ENCODE peak calls at places on chromosomes 4 and X, in seven cellular contexts. V is osteocyte, K is heart right ventricle, P is H9, I is endothelial cell, T is GM13977, Z is BJ. X is an unnamed sample.

GRCh38 chrX:133794151-133794550 is 191.2 kb downstream of the GPC3 start:
- DNase-seq in V (no peak), K (no peak), P (no peak), I (no peak), T (no peak), Z (no peak), X (no peak)

GRCh38 chr4:94892051-94892450 is 134.3 kb downstream of the BMPR1B start:
- DNase-seq in V (no peak), K (no peak), P (no peak), I (no peak), T (no peak), Z (no peak), X (no peak)

GRCh38 chrX:37423864-37424569 is 74.9 kb downstream of the PRRG1 start:
- DNase-seq in V (no peak), K (no peak), P (no peak), I (no peak), T (no peak), Z (no peak), X (no peak)

GRCh38 chr4:157115613-157116340 is 39.8 kb downstream of the GLRB start:
- DNase-seq in V (no peak), K (no peak), P (no peak), I (no peak), T (no peak), Z (peak; percentile 50), X (no peak)

GRCh38 chr4:174213734-174214101 is 69.7 kb downstream of the FBXO8 start:
- DNase-seq in V (no peak), K (no peak), P (no peak), I (no peak), T (no peak), Z (no peak), X (no peak)

GRCh38 chr4:82519072-82519471 is 42.7 kb downstream of the TMEM150C start:
- DNase-seq in V (no peak), K (no peak), P (no peak), I (no peak), T (no peak), Z (no peak), X (no peak)

GRCh38 chr4:184313710-184314659 is 96.3 kb upstream of the ENPP6 start:
- DNase-seq in V (no peak), K (no peak), P (peak; percentile 24), I (no peak), T (peak; percentile 77), Z (no peak), X (no peak)

GRCh38 chrX:155070038-155070437 is 898 bp downstream of the CMC4 start:
- DNase-seq in V (no peak), K (no peak), P (no peak), I (no peak), T (no peak), Z (no peak), X (no peak)

GRCh38 chr4:54660145-54660535 is 2.4 kb downstream of the KIT start:
- DNase-seq in V (no peak), K (no peak), P (no peak), I (no peak), T (no peak), Z (no peak), X (no peak)

GRCh38 chr4:124499266-124499665 is 213.3 kb downstream of the ANKRD50 start:
- DNase-seq in V (no peak), K (no peak), P (no peak), I (no peak), T (no peak), Z (no peak), X (no peak)

GRCh38 chrX:39676434-39676833 is 421.3 kb downstream of the BCOR start:
- DNase-seq in V (no peak), K (no peak), P (no peak), I (no peak), T (no peak), Z (no peak), X (no peak)

GRCh38 chrX:136336623-136337022 is 35.9 kb downstream of the ADGRG4 start:
- DNase-seq in V (no peak), K (no peak), P (no peak), I (no peak), T (no peak), Z (no peak), X (no peak)

GRCh38 chr4:17817027-17817426 is 6.2 kb downstream of the NCAPG start:
- DNase-seq in V (no peak), K (no peak), P (no peak), I (no peak), T (peak; percentile 31), Z (peak; percentile 37), X (no peak)

GRCh38 chrX:53186363-53186762 is 38.6 kb downstream of the KDM5C start:
- DNase-seq in V (no peak), K (no peak), P (no peak), I (no peak), T (no peak), Z (peak; percentile 3), X (no peak)

GRCh38 chrX:44828008-44828605 is 15.7 kb upstream of the DUSP21 start:
- DNase-seq in V (no peak), K (no peak), P (no peak), I (no peak), T (no peak), Z (peak; percentile 28), X (no peak)

GRCh38 chrX:40478457-40479065 is 102.2 kb upstream of the ATP6AP2 start:
- DNase-seq in V (no peak), K (no peak), P (no peak), I (no peak), T (no peak), Z (no peak), X (no peak)

GRCh38 chr4:3852751-3853150 is 86.6 kb downstream of the ADRA2C start:
- DNase-seq in V (no peak), K (no peak), P (no peak), I (no peak), T (no peak), Z (no peak), X (no peak)

GRCh38 chr4:118964891-118965411 is 76.3 kb downstream of the SYNPO2 start:
- DNase-seq in V (no peak), K (no peak), P (no peak), I (no peak), T (no peak), Z (no peak), X (no peak)

GRCh38 chr4:154329939-154330338 is 161.7 kb downstream of the DCHS2 start:
- DNase-seq in V (no peak), K (no peak), P (no peak), I (no peak), T (no peak), Z (peak; percentile 12), X (no peak)

GRCh38 chr4:39114436-39114835 is 52.4 kb downstream of the KLHL5 start:
- DNase-seq in V (no peak), K (no peak), P (no peak), I (no peak), T (no peak), Z (no peak), X (no peak)

GRCh38 chr4:15893967-15894366 is 44.6 kb downstream of the FGFBP1 start:
- DNase-seq in V (no peak), K (no peak), P (no peak), I (no peak), T (no peak), Z (peak; percentile 93), X (no peak)

GRCh38 chr4:113574636-113575103 is 186.9 kb downstream of the CAMK2D start:
- DNase-seq in V (no peak), K (no peak), P (no peak), I (no peak), T (no peak), Z (no peak), X (no peak)

GRCh38 chr4:108533876-108534275 is 86.5 kb upstream of the RPL34 start:
- DNase-seq in V (no peak), K (no peak), P (no peak), I (no peak), T (no peak), Z (no peak), X (no peak)

GRCh38 chrX:68912113-68912980 is 83.5 kb downstream of the EFNB1 start:
- DNase-seq in V (no peak), K (no peak), P (peak; percentile 59), I (no peak), T (no peak), Z (no peak), X (no peak)

GRCh38 chr4:23947826-23948225 is 58.0 kb upstream of the PPARGC1A start:
- DNase-seq in V (no peak), K (no peak), P (no peak), I (no peak), T (no peak), Z (no peak), X (no peak)

GRCh38 chrX:99857455-99857854 is 552.6 kb downstream of the PCDH19 start:
- DNase-seq in V (no peak), K (no peak), P (no peak), I (no peak), T (no peak), Z (no peak), X (no peak)
- TF ChIP-seq CTCF in V (no peak), K (no peak), P (peak; percentile 71), I (peak; percentile 48), T (no peak), Z (no peak), X (peak; percentile 58)

DNA sequence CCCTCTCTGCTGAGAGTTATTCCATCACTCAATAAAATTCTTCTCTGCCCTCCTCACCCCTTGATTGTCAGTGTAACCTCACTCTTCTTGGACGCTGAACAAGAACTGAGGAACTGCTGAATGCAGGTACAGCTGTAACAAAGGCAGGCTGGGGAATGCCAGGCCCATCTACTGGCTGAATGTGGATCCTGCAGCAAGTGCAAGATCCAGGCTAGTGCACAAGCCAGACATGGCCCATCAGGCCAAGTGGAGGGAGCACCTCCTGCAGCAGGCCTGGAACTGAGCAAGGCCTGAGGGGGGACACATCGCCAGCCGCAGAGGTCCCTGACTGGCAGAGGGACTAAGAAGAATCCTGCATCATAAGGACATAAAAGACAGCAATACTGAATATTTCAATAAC is 411.8 kb upstream of the PCDH10 start:
- DNase-seq in V (no peak), K (no peak), P (peak; percentile 68), I (no peak), T (no peak), Z (no peak), X (no peak)
- TF ChIP-seq CTCF in V (no peak), K (no peak), P (peak; percentile 52), I (no peak), T (no peak), Z (no peak), X (peak; percentile 35)

GRCh38 chr4:53598483-53598882 is 7.2 kb upstream of the LNX1 start:
- DNase-seq in V (no peak), K (no peak), P (no peak), I (no peak), T (no peak), Z (no peak), X (no peak)

GRCh38 chr4:53602390-53602789 is 11.1 kb upstream of the LNX1 start:
- DNase-seq in V (no peak), K (no peak), P (no peak), I (no peak), T (no peak), Z (no peak), X (no peak)

GRCh38 chr4:53598901-53599300 is 7.6 kb upstream of the LNX1 start:
- DNase-seq in V (no peak), K (no peak), P (no peak), I (no peak), T (no peak), Z (no peak), X (no peak)

GRCh38 chr4:53599632-53600031 is 8.3 kb upstream of the LNX1 start:
- DNase-seq in V (no peak), K (no peak), P (no peak), I (no peak), T (no peak), Z (no peak), X (no peak)

GRCh38 chr4:53601251-53601764 is 10.0 kb upstream of the LNX1 start:
- DNase-seq in V (no peak), K (peak; percentile 21), P (peak; percentile 79), I (peak; percentile 24), T (peak; percentile 26), Z (no peak), X (no peak)
- TF ChIP-seq CTCF in V (peak; percentile 22), K (no peak), P (peak; percentile 80), I (no peak), T (peak; percentile 49), Z (peak; percentile 28), X (peak; percentile 34)

GRCh38 chr4:182809417-182810102 is 107.6 kb downstream of the DCTD start:
- DNase-seq in V (no peak), K (no peak), P (no peak), I (peak; percentile 21), T (peak; percentile 32), Z (no peak), X (no peak)
- TF ChIP-seq CTCF in V (peak; percentile 16), K (no peak), P (peak; percentile 59), I (no peak), T (peak; percentile 45), Z (peak; percentile 37), X (peak; percentile 31)

X was measured in progenitor cell of endocrine pancreas.